ENCODE peak calls at places on chromosomes 1 and 21, in six cellular contexts. One of them, this sample, is unnamed.

GRCh38 chr21:24445517-24445916 is 1161.8 kb downstream of the MRPL39 start:
- DNase-seq in endothelial cell: no peak
- DNase-seq in activated T-helper 1 cell treated with anti-CD3 and anti-CD28 coated beads, Interleukin-12 subunit alpha, Interleukin-12 subunit beta, Interleukin-2, Interleukin-4 antibody, amounts not matched to agents 30 ng/mL and 10 ng/mL and 1 ng/mL, durations not matched to agents 14 hours and 24 hours and 36 hours: no peak
- DNase-seq in right cardiac atrium: no peak
- DNase-seq in SW480: no peak
- DNase-seq in cardiac muscle cell: no peak
- DNase-seq in this sample: no peak

GRCh38 chr1:87202922-87203655 is 125.6 kb upstream of the LMO4 start:
- DNase-seq in right cardiac atrium: no peak
- DNase-seq in SW480: no peak
- DNase-seq in activated T-helper 1 cell treated with anti-CD3 and anti-CD28 coated beads, Interleukin-12 subunit alpha, Interleukin-12 subunit beta, Interleukin-2, Interleukin-4 antibody, amounts not matched to agents 30 ng/mL and 10 ng/mL and 1 ng/mL, durations not matched to agents 14 hours and 24 hours and 36 hours: no peak
- DNase-seq in cardiac muscle cell: no peak
- DNase-seq in endothelial cell: no peak
- DNase-seq in this sample: no peak

GRCh38 chr21:38499296-38499695 is 1.0 kb upstream of the ERG start:
- DNase-seq in SW480: no peak
- DNase-seq in right cardiac atrium: no peak
- DNase-seq in endothelial cell: no peak
- DNase-seq in activated T-helper 1 cell treated with anti-CD3 and anti-CD28 coated beads, Interleukin-12 subunit alpha, Interleukin-12 subunit beta, Interleukin-2, Interleukin-4 antibody, amounts not matched to agents 30 ng/mL and 10 ng/mL and 1 ng/mL, durations not matched to agents 14 hours and 24 hours and 36 hours: no peak
- DNase-seq in cardiac muscle cell: no peak
- DNase-seq in this sample: no peak

GRCh38 chr1:41664861-41665640 is 180.6 kb upstream of the EDN2 start:
- DNase-seq in endothelial cell: no peak
- DNase-seq in cardiac muscle cell: peak
- DNase-seq in right cardiac atrium: no peak
- DNase-seq in activated T-helper 1 cell treated with anti-CD3 and anti-CD28 coated beads, Interleukin-12 subunit alpha, Interleukin-12 subunit beta, Interleukin-2, Interleukin-4 antibody, amounts not matched to agents 30 ng/mL and 10 ng/mL and 1 ng/mL, durations not matched to agents 14 hours and 24 hours and 36 hours: no peak
- DNase-seq in SW480: peak
- DNase-seq in this sample: peak

GRCh38 chr1:194535369-194535768 is 1349.0 kb upstream of the B3GALT2 start:
- DNase-seq in activated T-helper 1 cell treated with anti-CD3 and anti-CD28 coated beads, Interleukin-12 subunit alpha, Interleukin-12 subunit beta, Interleukin-2, Interleukin-4 antibody, amounts not matched to agents 30 ng/mL and 10 ng/mL and 1 ng/mL, durations not matched to agents 14 hours and 24 hours and 36 hours: no peak
- DNase-seq in right cardiac atrium: peak
- DNase-seq in cardiac muscle cell: no peak
- DNase-seq in SW480: no peak
- DNase-seq in endothelial cell: peak
- DNase-seq in this sample: no peak

GRCh38 chr1:155085504-155086181 is 7.0 kb downstream of the EFNA3 start:
- DNase-seq in activated T-helper 1 cell treated with anti-CD3 and anti-CD28 coated beads, Interleukin-12 subunit alpha, Interleukin-12 subunit beta, Interleukin-2, Interleukin-4 antibody, amounts not matched to agents 30 ng/mL and 10 ng/mL and 1 ng/mL, durations not matched to agents 14 hours and 24 hours and 36 hours: peak
- DNase-seq in SW480: peak
- DNase-seq in endothelial cell: no peak
- DNase-seq in right cardiac atrium: peak
- DNase-seq in cardiac muscle cell: peak
- DNase-seq in this sample: peak

GRCh38 chr1:78490861-78491310 is at the start of gene PTGFR:
- DNase-seq in cardiac muscle cell: peak
- DNase-seq in right cardiac atrium: peak
- DNase-seq in activated T-helper 1 cell treated with anti-CD3 and anti-CD28 coated beads, Interleukin-12 subunit alpha, Interleukin-12 subunit beta, Interleukin-2, Interleukin-4 antibody, amounts not matched to agents 30 ng/mL and 10 ng/mL and 1 ng/mL, durations not matched to agents 14 hours and 24 hours and 36 hours: no peak
- DNase-seq in endothelial cell: peak
- DNase-seq in SW480: no peak
- DNase-seq in this sample: peak

GRCh38 chr1:156001021-156001681 is 19.6 kb downstream of the SSR2 start:
- DNase-seq in activated T-helper 1 cell treated with anti-CD3 and anti-CD28 coated beads, Interleukin-12 subunit alpha, Interleukin-12 subunit beta, Interleukin-2, Interleukin-4 antibody, amounts not matched to agents 30 ng/mL and 10 ng/mL and 1 ng/mL, durations not matched to agents 14 hours and 24 hours and 36 hours: no peak
- DNase-seq in right cardiac atrium: no peak
- DNase-seq in SW480: no peak
- DNase-seq in cardiac muscle cell: no peak
- DNase-seq in endothelial cell: no peak
- DNase-seq in this sample: no peak

GRCh38 chr1:201423655-201424610 is 2.4 kb upstream of the TNNI1 start:
- DNase-seq in endothelial cell: no peak
- DNase-seq in SW480: no peak
- DNase-seq in cardiac muscle cell: no peak
- DNase-seq in activated T-helper 1 cell treated with anti-CD3 and anti-CD28 coated beads, Interleukin-12 subunit alpha, Interleukin-12 subunit beta, Interleukin-2, Interleukin-4 antibody, amounts not matched to agents 30 ng/mL and 10 ng/mL and 1 ng/mL, durations not matched to agents 14 hours and 24 hours and 36 hours: no peak
- DNase-seq in right cardiac atrium: no peak
- DNase-seq in this sample: no peak

GRCh38 chr21:33064623-33064996 is 5.3 kb upstream of the OLIG1 start:
- DNase-seq in SW480: no peak
- DNase-seq in activated T-helper 1 cell treated with anti-CD3 and anti-CD28 coated beads, Interleukin-12 subunit alpha, Interleukin-12 subunit beta, Interleukin-2, Interleukin-4 antibody, amounts not matched to agents 30 ng/mL and 10 ng/mL and 1 ng/mL, durations not matched to agents 14 hours and 24 hours and 36 hours: no peak
- DNase-seq in endothelial cell: peak
- DNase-seq in right cardiac atrium: no peak
- DNase-seq in cardiac muscle cell: no peak
- DNase-seq in this sample: no peak

GRCh38 chr1:39450956-39451601 is 40.4 kb upstream of the BMP8A start:
- DNase-seq in endothelial cell: no peak
- DNase-seq in cardiac muscle cell: peak
- DNase-seq in SW480: no peak
- DNase-seq in activated T-helper 1 cell treated with anti-CD3 and anti-CD28 coated beads, Interleukin-12 subunit alpha, Interleukin-12 subunit beta, Interleukin-2, Interleukin-4 antibody, amounts not matched to agents 30 ng/mL and 10 ng/mL and 1 ng/mL, durations not matched to agents 14 hours and 24 hours and 36 hours: no peak
- DNase-seq in right cardiac atrium: no peak
- DNase-seq in this sample: no peak

GRCh38 chr1:41892211-41892840 is 26.4 kb downstream of the HIVEP3 start:
- DNase-seq in right cardiac atrium: no peak
- DNase-seq in SW480: no peak
- DNase-seq in activated T-helper 1 cell treated with anti-CD3 and anti-CD28 coated beads, Interleukin-12 subunit alpha, Interleukin-12 subunit beta, Interleukin-2, Interleukin-4 antibody, amounts not matched to agents 30 ng/mL and 10 ng/mL and 1 ng/mL, durations not matched to agents 14 hours and 24 hours and 36 hours: no peak
- DNase-seq in cardiac muscle cell: peak
- DNase-seq in endothelial cell: no peak
- DNase-seq in this sample: no peak

GRCh38 chr21:38643404-38644023 is 145.2 kb upstream of the ERG start:
- DNase-seq in SW480: no peak
- DNase-seq in activated T-helper 1 cell treated with anti-CD3 and anti-CD28 coated beads, Interleukin-12 subunit alpha, Interleukin-12 subunit beta, Interleukin-2, Interleukin-4 antibody, amounts not matched to agents 30 ng/mL and 10 ng/mL and 1 ng/mL, durations not matched to agents 14 hours and 24 hours and 36 hours: no peak
- DNase-seq in right cardiac atrium: no peak
- DNase-seq in endothelial cell: no peak
- DNase-seq in cardiac muscle cell: no peak
- DNase-seq in this sample: no peak

GRCh38 chr1:171213559-171214454 is 28.7 kb downstream of the FMO2 start:
- DNase-seq in cardiac muscle cell: no peak
- DNase-seq in right cardiac atrium: no peak
- DNase-seq in SW480: no peak
- DNase-seq in endothelial cell: no peak
- DNase-seq in activated T-helper 1 cell treated with anti-CD3 and anti-CD28 coated beads, Interleukin-12 subunit alpha, Interleukin-12 subunit beta, Interleukin-2, Interleukin-4 antibody, amounts not matched to agents 30 ng/mL and 10 ng/mL and 1 ng/mL, durations not matched to agents 14 hours and 24 hours and 36 hours: no peak
- DNase-seq in this sample: no peak

This sample was measured in kidney.